ENCODE peak calls at places on chromosomes 5 and 9, in five cellular contexts. P, C, T, W and F are unnamed samples.

GRCh38 chr5:3604501-3604900 is 8.9 kb downstream of the IRX1 start:
- DNase-seq in C (no peak), W (no peak), P (no peak), T (no peak), F (no peak)

GRCh38 chr5:142780871-142781270 is 10.7 kb downstream of the ARHGAP26 start:
- DNase-seq in T (no peak), P (no peak), C (no peak), W (no peak), F (no peak)

GRCh38 chr9:97046228-97046627 is 7.3 kb upstream of the CTSV start:
- DNase-seq in T (no peak), P (no peak), C (no peak), W (no peak), F (no peak)

GRCh38 chr5:103428411-103428871 is 134.1 kb downstream of the NUDT12 start:
- DNase-seq in T (no peak), P (no peak), W (no peak), C (no peak), F (peak; percentile 55)

GRCh38 chr5:83408719-83409118 is 62.8 kb upstream of the VCAN start:
- DNase-seq in P (no peak), W (no peak), T (no peak), C (no peak), F (no peak)

GRCh38 chr9:21549251-21549765 is 67.2 kb upstream of the IFNE start:
- DNase-seq in W (no peak), C (no peak), P (no peak), T (no peak), F (no peak)

GRCh38 chr9:135821733-135822382 is 85.5 kb downstream of the CAMSAP1 start:
- DNase-seq in W (no peak), P (peak; percentile 14), C (no peak), T (no peak), F (no peak)

GRCh38 chr5:151448038-151448985 is 909 bp downstream of the SLC36A1 start:
- DNase-seq in C (no peak), W (no peak), T (no peak), P (no peak), F (peak; percentile 42)

GRCh38 chr5:6029811-6030271 is 348.5 kb downstream of the MED10 start:
- DNase-seq in T (no peak), W (no peak), C (no peak), P (no peak), F (no peak)

GRCh38 chr5:41637424-41637823 is 127.0 kb upstream of the PLCXD3 start:
- DNase-seq in T (no peak), P (no peak), W (no peak), C (no peak), F (no peak)